ENCODE peak calls at places on chromosomes 7 and 10, in seven cellular contexts. One of them, this sample, is unnamed.

GRCh38 chr10:48448796-48449195 is 142.3 kb downstream of the MAPK8 start:
- DNase-seq in astrocyte: peak
- DNase-seq in endothelial cell of umbilical vein: peak
- DNase-seq in A549: no peak
- DNase-seq in neural progenitor cell: no peak
- DNase-seq in OCI-LY7: no peak
- DNase-seq in fibroblast of lung: peak
- DNase-seq in this sample: peak

GRCh38 chr7:77657427-77658331 is 38.6 kb upstream of the RSBN1L start:
- DNase-seq in neural progenitor cell: peak
- DNase-seq in OCI-LY7: peak
- DNase-seq in endothelial cell of umbilical vein: peak
- DNase-seq in fibroblast of lung: peak
- DNase-seq in A549: peak
- DNase-seq in astrocyte: no peak
- DNase-seq in this sample: peak

GRCh38 chr10:13571541-13571940 is 15.2 kb upstream of the PRPF18 start:
- DNase-seq in astrocyte: no peak
- DNase-seq in endothelial cell of umbilical vein: no peak
- DNase-seq in fibroblast of lung: no peak
- DNase-seq in neural progenitor cell: no peak
- DNase-seq in OCI-LY7: no peak
- DNase-seq in A549: no peak
- DNase-seq in this sample: no peak

GRCh38 chr7:134669845-134670373 is 23.3 kb downstream of the BPGM start:
- DNase-seq in fibroblast of lung: peak
- DNase-seq in A549: peak
- DNase-seq in OCI-LY7: peak
- DNase-seq in neural progenitor cell: no peak
- DNase-seq in endothelial cell of umbilical vein: peak
- DNase-seq in astrocyte: peak
- DNase-seq in this sample: peak

GRCh38 chr7:68535266-68535665 is 1063.0 kb upstream of the AUTS2 start:
- DNase-seq in OCI-LY7: no peak
- DNase-seq in A549: no peak
- DNase-seq in fibroblast of lung: no peak
- DNase-seq in endothelial cell of umbilical vein: no peak
- DNase-seq in neural progenitor cell: no peak
- DNase-seq in astrocyte: no peak
- DNase-seq in this sample: no peak

GRCh38 chr7:2471022-2471329 is 5.2 kb downstream of the GRIFIN start:
- DNase-seq in A549: no peak
- DNase-seq in OCI-LY7: no peak
- DNase-seq in endothelial cell of umbilical vein: no peak
- DNase-seq in fibroblast of lung: peak
- DNase-seq in astrocyte: peak
- DNase-seq in neural progenitor cell: no peak
- DNase-seq in this sample: peak

GRCh38 chr7:154699421-154699820 is 303.5 kb downstream of the PAXIP1 start:
- DNase-seq in astrocyte: peak
- DNase-seq in neural progenitor cell: no peak
- DNase-seq in OCI-LY7: no peak
- DNase-seq in endothelial cell of umbilical vein: no peak
- DNase-seq in A549: no peak
- DNase-seq in fibroblast of lung: no peak
- DNase-seq in this sample: no peak

GRCh38 chr7:101690061-101690460 is 61.0 kb upstream of the MYL10 start:
- DNase-seq in astrocyte: no peak
- DNase-seq in fibroblast of lung: peak
- DNase-seq in neural progenitor cell: no peak
- DNase-seq in OCI-LY7: no peak
- DNase-seq in endothelial cell of umbilical vein: no peak
- DNase-seq in A549: no peak
- DNase-seq in this sample: no peak

GRCh38 chr7:67311901-67312300 is 315.3 kb downstream of the TYW1 start:
- DNase-seq in neural progenitor cell: no peak
- DNase-seq in endothelial cell of umbilical vein: no peak
- DNase-seq in A549: no peak
- DNase-seq in astrocyte: peak
- DNase-seq in fibroblast of lung: peak
- DNase-seq in OCI-LY7: no peak
- DNase-seq in this sample: peak

GRCh38 chr10:22246680-22247391 is 29.0 kb upstream of the EBLN1 start:
- DNase-seq in endothelial cell of umbilical vein: peak
- DNase-seq in fibroblast of lung: peak
- DNase-seq in OCI-LY7: no peak
- DNase-seq in A549: peak
- DNase-seq in astrocyte: peak
- DNase-seq in neural progenitor cell: no peak
- DNase-seq in this sample: peak

GRCh38 chr7:13986208-13986607 is 3.3 kb downstream of the ETV1 start:
- DNase-seq in A549: no peak
- DNase-seq in fibroblast of lung: peak
- DNase-seq in neural progenitor cell: peak
- DNase-seq in astrocyte: no peak
- DNase-seq in endothelial cell of umbilical vein: no peak
- DNase-seq in OCI-LY7: no peak
- DNase-seq in this sample: no peak

GRCh38 chr7:13981070-13981469 is 8.4 kb downstream of the ETV1 start:
- DNase-seq in A549: peak
- DNase-seq in OCI-LY7: no peak
- DNase-seq in endothelial cell of umbilical vein: peak
- DNase-seq in neural progenitor cell: peak
- DNase-seq in astrocyte: peak
- DNase-seq in fibroblast of lung: peak
- DNase-seq in this sample: peak

GRCh38 chr7:13984831-13985685 is 4.4 kb downstream of the ETV1 start:
- DNase-seq in A549: no peak
- DNase-seq in endothelial cell of umbilical vein: no peak
- DNase-seq in OCI-LY7: no peak
- DNase-seq in astrocyte: no peak
- DNase-seq in neural progenitor cell: peak
- DNase-seq in fibroblast of lung: peak
- DNase-seq in this sample: no peak

GRCh38 chr7:13980474-13980873 is 9.0 kb downstream of the ETV1 start:
- DNase-seq in endothelial cell of umbilical vein: no peak
- DNase-seq in A549: no peak
- DNase-seq in astrocyte: no peak
- DNase-seq in neural progenitor cell: no peak
- DNase-seq in OCI-LY7: no peak
- DNase-seq in fibroblast of lung: peak
- DNase-seq in this sample: no peak

GRCh38 chr7:13982940-13983677 is 6.4 kb downstream of the ETV1 start:
- DNase-seq in endothelial cell of umbilical vein: no peak
- DNase-seq in fibroblast of lung: peak
- DNase-seq in OCI-LY7: no peak
- DNase-seq in A549: no peak
- DNase-seq in astrocyte: peak
- DNase-seq in neural progenitor cell: no peak
- DNase-seq in this sample: no peak
- H3K4me2 ChIP-seq in endothelial cell of umbilical vein: no peak
- H3K4me2 ChIP-seq in fibroblast of lung: peak
- H3K4me2 ChIP-seq in OCI-LY7: no peak
- H3K4me2 ChIP-seq in A549: no peak
- H3K4me2 ChIP-seq in astrocyte: peak
- H3K4me2 ChIP-seq in neural progenitor cell: no peak
- H3K4me2 ChIP-seq in this sample: no peak

DNA sequence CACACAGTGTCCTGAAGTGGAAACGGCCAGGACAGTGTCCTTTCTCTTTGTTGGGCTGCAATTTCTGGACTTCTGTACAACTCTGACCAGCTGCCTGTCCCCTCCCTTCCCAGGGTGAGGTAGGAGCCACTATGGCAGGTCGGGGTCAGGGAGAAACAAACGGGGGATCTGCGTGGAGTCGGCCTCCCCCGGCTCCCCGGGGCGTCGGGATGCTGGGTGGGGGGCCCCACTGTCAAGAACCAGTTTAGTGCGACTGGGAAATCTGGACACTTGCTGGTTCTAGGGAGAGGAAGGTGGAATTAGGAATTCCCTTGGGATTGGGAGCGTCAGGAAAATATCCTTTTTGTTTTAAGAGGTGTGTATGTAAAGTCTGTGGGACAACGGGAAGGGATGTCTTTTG is 567 bp downstream of the SYCE1 start:
- DNase-seq in astrocyte: no peak
- DNase-seq in fibroblast of lung: no peak
- DNase-seq in neural progenitor cell: no peak
- DNase-seq in endothelial cell of umbilical vein: no peak
- DNase-seq in OCI-LY7: no peak
- DNase-seq in A549: no peak
- DNase-seq in this sample: no peak
- H3K4me3 ChIP-seq in astrocyte: no peak
- H3K4me3 ChIP-seq in fibroblast of lung: no peak
- H3K4me3 ChIP-seq in neural progenitor cell: no peak
- H3K4me3 ChIP-seq in endothelial cell of umbilical vein: no peak
- H3K4me3 ChIP-seq in OCI-LY7: no peak
- H3K4me3 ChIP-seq in A549: no peak
- H3K4me3 ChIP-seq in this sample: no peak

GRCh38 chr10:52956861-52957260 is 184.3 kb upstream of the MBL2 start:
- DNase-seq in fibroblast of lung: peak
- DNase-seq in astrocyte: peak
- DNase-seq in neural progenitor cell: no peak
- DNase-seq in OCI-LY7: no peak
- DNase-seq in A549: no peak
- DNase-seq in endothelial cell of umbilical vein: no peak
- DNase-seq in this sample: peak
- H3K27ac ChIP-seq in fibroblast of lung: no peak
- H3K27ac ChIP-seq in astrocyte: no peak
- H3K27ac ChIP-seq in neural progenitor cell: no peak
- H3K27ac ChIP-seq in OCI-LY7: no peak
- H3K27ac ChIP-seq in A549: no peak
- H3K27ac ChIP-seq in endothelial cell of umbilical vein: no peak
- H3K27ac ChIP-seq in this sample: peak

GRCh38 chr10:6067457-6067856 is 5.3 kb upstream of the IL2RA start:
- DNase-seq in A549: no peak
- DNase-seq in fibroblast of lung: no peak
- DNase-seq in OCI-LY7: no peak
- DNase-seq in astrocyte: no peak
- DNase-seq in neural progenitor cell: no peak
- DNase-seq in endothelial cell of umbilical vein: no peak
- DNase-seq in this sample: no peak
- H3K4me2 ChIP-seq in A549: no peak
- H3K4me2 ChIP-seq in fibroblast of lung: no peak
- H3K4me2 ChIP-seq in OCI-LY7: peak
- H3K4me2 ChIP-seq in astrocyte: no peak
- H3K4me2 ChIP-seq in neural progenitor cell: no peak
- H3K4me2 ChIP-seq in endothelial cell of umbilical vein: no peak
- H3K4me2 ChIP-seq in this sample: no peak

GRCh38 chr7:150801946-150802771 is 1.6 kb downstream of the TMEM176A start:
- DNase-seq in astrocyte: no peak
- DNase-seq in fibroblast of lung: no peak
- DNase-seq in OCI-LY7: no peak
- DNase-seq in A549: no peak
- DNase-seq in neural progenitor cell: no peak
- DNase-seq in endothelial cell of umbilical vein: no peak
- DNase-seq in this sample: no peak

GRCh38 chr7:150799156-150799555 is 1.0 kb downstream of the TMEM176B start:
- DNase-seq in astrocyte: no peak
- DNase-seq in OCI-LY7: no peak
- DNase-seq in A549: no peak
- DNase-seq in endothelial cell of umbilical vein: no peak
- DNase-seq in fibroblast of lung: no peak
- DNase-seq in neural progenitor cell: no peak
- DNase-seq in this sample: no peak

GRCh38 chr7:150801242-150801945 is 825 bp downstream of the TMEM176A start:
- DNase-seq in neural progenitor cell: no peak
- DNase-seq in fibroblast of lung: no peak
- DNase-seq in OCI-LY7: no peak
- DNase-seq in endothelial cell of umbilical vein: no peak
- DNase-seq in astrocyte: no peak
- DNase-seq in A549: no peak
- DNase-seq in this sample: no peak

GRCh38 chr7:150799741-150800575 is at the start of gene TMEM176B:
- DNase-seq in endothelial cell of umbilical vein: no peak
- DNase-seq in neural progenitor cell: peak
- DNase-seq in A549: no peak
- DNase-seq in OCI-LY7: no peak
- DNase-seq in fibroblast of lung: no peak
- DNase-seq in astrocyte: no peak
- DNase-seq in this sample: no peak

GRCh38 chr7:150800576-150801241 is at the start of gene TMEM176A:
- DNase-seq in neural progenitor cell: no peak
- DNase-seq in A549: no peak
- DNase-seq in OCI-LY7: no peak
- DNase-seq in endothelial cell of umbilical vein: no peak
- DNase-seq in fibroblast of lung: no peak
- DNase-seq in astrocyte: no peak
- DNase-seq in this sample: no peak
- H3K4me3 ChIP-seq in neural progenitor cell: peak
- H3K4me3 ChIP-seq in A549: no peak
- H3K4me3 ChIP-seq in OCI-LY7: no peak
- H3K4me3 ChIP-seq in endothelial cell of umbilical vein: no peak
- H3K4me3 ChIP-seq in fibroblast of lung: no peak
- H3K4me3 ChIP-seq in astrocyte: no peak
- H3K4me3 ChIP-seq in this sample: no peak